ENCODE peak calls at places on chromosomes 2 and 18, in six cellular contexts. One of them, this sample, is unnamed.

GRCh38 chr18:29157057-29157780 is 980.3 kb upstream of the CDH2 start:
- DNase-seq in body of pancreas: no peak
- DNase-seq in fibroblast of lung: peak; percentile 73
- DNase-seq in colonic mucosa: no peak
- DNase-seq in PC-9: peak; percentile 35
- DNase-seq in BJ: no peak
- DNase-seq in this sample: no peak

GRCh38 chr2:110804915-110805314 is 72.5 kb downstream of the ACOXL start:
- DNase-seq in body of pancreas: no peak
- DNase-seq in fibroblast of lung: no peak
- DNase-seq in colonic mucosa: no peak
- DNase-seq in PC-9: no peak
- DNase-seq in BJ: no peak
- DNase-seq in this sample: no peak

GRCh38 chr2:161019311-161019710 is 140.9 kb upstream of the TANK start:
- DNase-seq in body of pancreas: no peak
- DNase-seq in fibroblast of lung: no peak
- DNase-seq in colonic mucosa: no peak
- DNase-seq in PC-9: no peak
- DNase-seq in BJ: no peak
- DNase-seq in this sample: no peak

GRCh38 chr2:72778410-72778809 is 47.4 kb downstream of the EXOC6B start:
- DNase-seq in body of pancreas: no peak
- DNase-seq in fibroblast of lung: peak; percentile 71
- DNase-seq in colonic mucosa: no peak
- DNase-seq in PC-9: no peak
- DNase-seq in BJ: no peak
- DNase-seq in this sample: no peak

GRCh38 chr18:68623342-68623741 is 91.6 kb downstream of the TMX3 start:
- DNase-seq in body of pancreas: peak; percentile 55
- DNase-seq in fibroblast of lung: peak; percentile 60
- DNase-seq in colonic mucosa: no peak
- DNase-seq in PC-9: no peak
- DNase-seq in BJ: peak; percentile 9
- DNase-seq in this sample: no peak

GRCh38 chr2:96815326-96816126 is 542 bp upstream of the CNNM3 start:
- DNase-seq in body of pancreas: peak; percentile 55
- DNase-seq in fibroblast of lung: peak; percentile 67
- DNase-seq in colonic mucosa: peak; percentile 45
- DNase-seq in PC-9: peak; percentile 54
- DNase-seq in BJ: no peak
- DNase-seq in this sample: peak; percentile 61

GRCh38 chr18:12839526-12840196 is 44.4 kb downstream of the PTPN2 start:
- DNase-seq in body of pancreas: no peak
- DNase-seq in fibroblast of lung: peak; percentile 34
- DNase-seq in colonic mucosa: no peak
- DNase-seq in PC-9: no peak
- DNase-seq in BJ: no peak
- DNase-seq in this sample: no peak

GRCh38 chr2:73069855-73070650 is 1.5 kb downstream of the SFXN5 start:
- DNase-seq in body of pancreas: no peak
- DNase-seq in fibroblast of lung: peak; percentile 48
- DNase-seq in colonic mucosa: no peak
- DNase-seq in PC-9: no peak
- DNase-seq in BJ: no peak
- DNase-seq in this sample: no peak

GRCh38 chr2:46066591-46066990 is 230.6 kb upstream of the EPAS1 start:
- DNase-seq in body of pancreas: no peak
- DNase-seq in fibroblast of lung: peak; percentile 77
- DNase-seq in colonic mucosa: no peak
- DNase-seq in PC-9: no peak
- DNase-seq in BJ: no peak
- DNase-seq in this sample: no peak

GRCh38 chr2:71484354-71484753 is 31.0 kb downstream of the DYSF start:
- DNase-seq in body of pancreas: no peak
- DNase-seq in fibroblast of lung: no peak
- DNase-seq in colonic mucosa: no peak
- DNase-seq in PC-9: peak; percentile 29
- DNase-seq in BJ: no peak
- DNase-seq in this sample: no peak

GRCh38 chr2:58871469-58872142 is 630.5 kb upstream of the FANCL start:
- DNase-seq in body of pancreas: no peak
- DNase-seq in fibroblast of lung: no peak
- DNase-seq in colonic mucosa: no peak
- DNase-seq in PC-9: no peak
- DNase-seq in BJ: no peak
- DNase-seq in this sample: no peak

GRCh38 chr2:205574041-205574440 is 108.3 kb upstream of the NRP2 start:
- DNase-seq in body of pancreas: no peak
- DNase-seq in fibroblast of lung: no peak
- DNase-seq in colonic mucosa: no peak
- DNase-seq in PC-9: no peak
- DNase-seq in BJ: no peak
- DNase-seq in this sample: no peak

GRCh38 chr2:161990741-161991140 is 83.3 kb downstream of the DPP4 start:
- DNase-seq in body of pancreas: no peak
- DNase-seq in fibroblast of lung: peak; percentile 96
- DNase-seq in colonic mucosa: no peak
- DNase-seq in PC-9: peak; percentile 58
- DNase-seq in BJ: peak; percentile 82
- DNase-seq in this sample: no peak

GRCh38 chr2:19769513-19769912 is 132.3 kb downstream of the TTC32 start:
- DNase-seq in body of pancreas: no peak
- DNase-seq in fibroblast of lung: no peak
- DNase-seq in colonic mucosa: no peak
- DNase-seq in PC-9: no peak
- DNase-seq in BJ: no peak
- DNase-seq in this sample: no peak

GRCh38 chr2:170276926-170277571 is 99.1 kb downstream of the MYO3B start:
- DNase-seq in body of pancreas: peak; percentile 12
- DNase-seq in fibroblast of lung: no peak
- DNase-seq in colonic mucosa: no peak
- DNase-seq in PC-9: no peak
- DNase-seq in BJ: no peak
- DNase-seq in this sample: no peak

GRCh38 chr2:23412556-23413155 is 27.7 kb downstream of the KLHL29 start:
- DNase-seq in body of pancreas: no peak
- DNase-seq in fibroblast of lung: peak; percentile 84
- DNase-seq in colonic mucosa: no peak
- DNase-seq in PC-9: peak; percentile 73
- DNase-seq in BJ: no peak
- DNase-seq in this sample: no peak

GRCh38 chr2:15884790-15885189 is 55.6 kb upstream of the MYCN start:
- DNase-seq in body of pancreas: no peak
- DNase-seq in fibroblast of lung: no peak
- DNase-seq in colonic mucosa: no peak
- DNase-seq in PC-9: no peak
- DNase-seq in BJ: no peak
- DNase-seq in this sample: no peak

GRCh38 chr2:128622916-128623620 is 304.4 kb upstream of the HS6ST1 start:
- DNase-seq in body of pancreas: no peak
- DNase-seq in fibroblast of lung: peak; percentile 60
- DNase-seq in colonic mucosa: no peak
- DNase-seq in PC-9: no peak
- DNase-seq in BJ: no peak
- DNase-seq in this sample: peak; percentile 15

GRCh38 chr2:98457045-98457696 is 12.5 kb downstream of the INPP4A start:
- DNase-seq in body of pancreas: no peak
- DNase-seq in fibroblast of lung: peak; percentile 78
- DNase-seq in colonic mucosa: no peak
- DNase-seq in PC-9: peak; percentile 94
- DNase-seq in BJ: peak; percentile 89
- DNase-seq in this sample: no peak

GRCh38 chr18:56988022-56988421 is 158.9 kb upstream of the BOD1L2 start:
- DNase-seq in body of pancreas: no peak
- DNase-seq in fibroblast of lung: no peak
- DNase-seq in colonic mucosa: no peak
- DNase-seq in PC-9: no peak
- DNase-seq in BJ: no peak
- DNase-seq in this sample: no peak

GRCh38 chr18:76956648-76957047 is 134.3 kb downstream of the ZNF236 start:
- DNase-seq in body of pancreas: no peak
- DNase-seq in fibroblast of lung: no peak
- DNase-seq in colonic mucosa: no peak
- DNase-seq in PC-9: no peak
- DNase-seq in BJ: no peak
- DNase-seq in this sample: no peak

GRCh38 chr2:78710632-78711375 is 314.7 kb upstream of the REG3G start:
- DNase-seq in body of pancreas: no peak
- DNase-seq in fibroblast of lung: no peak
- DNase-seq in colonic mucosa: no peak
- DNase-seq in PC-9: no peak
- DNase-seq in BJ: no peak
- DNase-seq in this sample: no peak

GRCh38 chr2:28148566-28148965 is 244.1 kb upstream of the FOSL2 start:
- DNase-seq in body of pancreas: no peak
- DNase-seq in fibroblast of lung: no peak
- DNase-seq in colonic mucosa: no peak
- DNase-seq in PC-9: no peak
- DNase-seq in BJ: no peak
- DNase-seq in this sample: no peak

GRCh38 chr2:150887926-150888325 is 373.7 kb downstream of the RBM43 start:
- DNase-seq in body of pancreas: no peak
- DNase-seq in fibroblast of lung: no peak
- DNase-seq in colonic mucosa: no peak
- DNase-seq in PC-9: no peak
- DNase-seq in BJ: no peak
- DNase-seq in this sample: no peak

GRCh38 chr2:239756392-239757153 is 268.6 kb downstream of the NDUFA10 start:
- DNase-seq in body of pancreas: no peak
- DNase-seq in fibroblast of lung: no peak
- DNase-seq in colonic mucosa: no peak
- DNase-seq in PC-9: no peak
- DNase-seq in BJ: no peak
- DNase-seq in this sample: no peak

GRCh38 chr2:128424806-128425205 is 106.1 kb upstream of the HS6ST1 start:
- DNase-seq in body of pancreas: peak; percentile 39
- DNase-seq in fibroblast of lung: no peak
- DNase-seq in colonic mucosa: no peak
- DNase-seq in PC-9: peak; percentile 73
- DNase-seq in BJ: no peak
- DNase-seq in this sample: no peak

DNA sequence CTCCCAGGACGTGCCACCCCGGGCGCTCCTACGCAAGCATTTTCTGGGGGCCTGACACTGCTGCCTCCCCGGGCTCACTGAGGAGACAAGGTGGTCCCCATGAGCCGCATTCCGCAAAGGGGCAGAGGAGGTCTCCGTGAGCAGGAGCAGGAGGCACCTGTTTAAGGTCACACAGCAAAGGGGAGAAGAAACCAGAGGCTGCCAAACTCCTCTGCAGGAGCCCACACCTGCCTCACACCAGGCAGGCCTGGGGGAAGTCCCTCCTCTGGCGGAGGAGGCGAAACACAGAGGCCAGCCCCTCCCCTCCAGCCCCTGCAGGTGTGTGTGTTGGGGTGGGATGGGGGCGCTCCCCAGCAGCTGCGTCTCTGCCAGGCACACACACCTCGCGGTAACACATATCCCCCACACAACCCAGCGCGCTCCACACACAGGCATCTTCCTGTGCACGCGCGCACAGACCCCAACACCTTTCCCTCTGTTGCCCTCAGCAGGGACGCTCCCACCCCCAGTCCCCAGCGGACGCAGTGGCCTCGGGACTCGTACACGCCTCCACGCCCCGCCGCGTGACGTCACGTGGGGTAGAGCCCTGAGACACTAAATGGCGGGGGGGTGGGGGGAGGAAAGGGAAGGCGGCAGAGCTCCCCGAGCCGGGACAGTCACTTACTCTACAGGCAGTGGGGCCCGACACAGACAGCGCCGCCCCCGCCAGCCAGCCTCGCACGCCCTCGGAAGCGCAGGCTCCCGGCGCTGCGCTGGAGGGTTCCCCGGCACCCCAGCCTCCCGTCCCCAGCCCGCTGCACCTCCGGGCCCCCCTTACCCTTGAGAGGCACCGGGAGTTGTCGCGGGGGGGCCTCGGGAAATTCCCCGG is 537 bp upstream of the WNT10A start:
- DNase-seq in body of pancreas: peak; percentile 43
- DNase-seq in fibroblast of lung: no peak
- DNase-seq in colonic mucosa: peak; percentile 46
- DNase-seq in PC-9: no peak
- DNase-seq in BJ: no peak
- DNase-seq in this sample: peak; percentile 62
- H3K4me3 ChIP-seq in body of pancreas: no peak overlapping the region
- H3K4me3 ChIP-seq in fibroblast of lung: no peak overlapping the region
- H3K4me3 ChIP-seq in colonic mucosa: peak overlapping the region; percentile 23
- H3K4me3 ChIP-seq in PC-9: peak overlapping the region; percentile 43
- H3K4me3 ChIP-seq in BJ: no peak overlapping the region
- H3K4me3 ChIP-seq in this sample: no peak overlapping the region

DNA sequence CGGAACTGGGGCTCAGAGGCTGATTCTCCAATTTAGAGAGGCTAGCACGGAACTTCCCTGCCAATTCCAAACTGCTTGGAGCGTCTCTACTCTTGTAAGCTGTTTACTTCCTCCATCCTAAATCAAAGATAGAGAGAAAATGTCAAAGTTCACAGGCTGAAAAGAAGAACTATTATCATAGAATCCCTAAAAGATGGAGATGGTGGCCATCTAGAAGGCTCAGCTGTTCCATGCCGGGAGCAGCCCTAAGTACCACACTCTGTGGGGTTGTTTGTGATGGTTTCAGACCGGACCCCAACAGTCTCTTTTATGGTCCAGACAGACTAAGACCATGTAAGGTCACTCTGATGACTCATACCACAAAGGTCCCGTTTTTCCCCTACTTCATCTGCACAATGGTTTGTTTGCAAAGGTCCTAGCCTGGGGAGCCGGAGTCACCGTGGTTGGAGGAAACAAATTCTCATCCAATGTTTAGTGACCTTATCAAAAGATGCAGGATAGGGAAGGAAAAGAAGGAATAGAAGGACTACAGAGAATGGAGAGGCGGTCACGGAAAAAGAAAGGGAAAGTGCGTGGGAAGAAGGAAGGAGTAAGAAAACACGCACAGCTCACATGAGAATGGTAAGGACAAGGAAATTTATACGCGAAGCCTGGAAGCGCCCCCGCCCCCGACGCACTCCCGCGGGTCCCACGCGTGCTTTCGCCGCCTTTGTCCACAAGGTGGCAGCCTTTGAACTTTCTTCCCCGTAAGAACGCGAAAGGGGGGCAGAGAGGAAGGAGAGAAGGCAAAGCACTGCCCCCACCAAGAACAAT is 463 bp upstream of the ANTXR1 start:
- DNase-seq in body of pancreas: peak; percentile 58
- DNase-seq in fibroblast of lung: peak; percentile 39
- DNase-seq in colonic mucosa: peak; percentile 72
- DNase-seq in PC-9: no peak
- DNase-seq in BJ: no peak
- DNase-seq in this sample: peak; percentile 74
- TF ChIP-seq CTCF in body of pancreas: peak; percentile 58
- TF ChIP-seq CTCF in fibroblast of lung: peak; percentile 73
- TF ChIP-seq CTCF in colonic mucosa: peak; percentile 51
- TF ChIP-seq CTCF in PC-9: peak; percentile 86
- TF ChIP-seq CTCF in BJ: peak; percentile 82
- TF ChIP-seq CTCF in this sample: peak; percentile 38

GRCh38 chr2:47073641-47074040 is 81.5 kb downstream of the STPG4 start:
- DNase-seq in body of pancreas: no peak
- DNase-seq in fibroblast of lung: no peak
- DNase-seq in colonic mucosa: peak; percentile 81
- DNase-seq in PC-9: no peak
- DNase-seq in BJ: no peak
- DNase-seq in this sample: peak; percentile 53
- H3K36me3 ChIP-seq in body of pancreas: peaks cover 3% of the 10 kb centered on the region
- H3K36me3 ChIP-seq in fibroblast of lung: peaks cover 11% of the 10 kb centered on the region
- H3K36me3 ChIP-seq in colonic mucosa: no peaks in the 10 kb centered on the region
- H3K36me3 ChIP-seq in PC-9: no peaks in the 10 kb centered on the region
- H3K36me3 ChIP-seq in BJ: peaks cover 15% of the 10 kb centered on the region
- H3K36me3 ChIP-seq in this sample: no peaks in the 10 kb centered on the region

GRCh38 chr2:234137400-234138014 is 87.0 kb downstream of the SPP2 start:
- DNase-seq in body of pancreas: no peak
- DNase-seq in fibroblast of lung: peak; percentile 90
- DNase-seq in colonic mucosa: no peak
- DNase-seq in PC-9: peak; percentile 98
- DNase-seq in BJ: no peak
- DNase-seq in this sample: no peak
- H3K4me3 ChIP-seq in body of pancreas: no peak overlapping the region
- H3K4me3 ChIP-seq in fibroblast of lung: no peak overlapping the region
- H3K4me3 ChIP-seq in colonic mucosa: no peak overlapping the region
- H3K4me3 ChIP-seq in PC-9: no peak overlapping the region
- H3K4me3 ChIP-seq in BJ: no peak overlapping the region
- H3K4me3 ChIP-seq in this sample: no peak overlapping the region